ENCODE peak calls at places on chromosomes 13 and 19, in five cellular contexts. L is DND-41, E is progenitor cell of endocrine pancreas, S is endodermal cell, F is breast epithelium. D is an unnamed sample.

GRCh38 chr19:55641376-55642152 is 762 bp downstream of the ZNF580 start:
- DNase-seq in L (peak; percentile 31), E (no peak), S (no peak), F (no peak), D (peak; percentile 62)

GRCh38 chr13:112247471-112248405 is 128.4 kb upstream of the SPACA7 start:
- DNase-seq in L (no peak), E (no peak), S (peak; percentile 46), F (no peak), D (no peak)

GRCh38 chr13:75468098-75468497 is 13.9 kb downstream of the TBC1D4 start:
- DNase-seq in L (no peak), E (no peak), S (no peak), F (no peak), D (no peak)

GRCh38 chr19:16416996-16417395 is 54.8 kb downstream of the EPS15L1 start:
- DNase-seq in L (no peak), E (no peak), S (no peak), F (no peak), D (no peak)

GRCh38 chr13:28140433-28141125 is 2.2 kb downstream of the PAN3 start:
- DNase-seq in L (no peak), E (no peak), S (peak; percentile 74), F (no peak), D (no peak)

GRCh38 chr19:17005000-17005399 is 21.6 kb downstream of the CPAMD8 start:
- DNase-seq in L (no peak), E (no peak), S (peak; percentile 51), F (no peak), D (no peak)

GRCh38 chr13:67134322-67135129 is 95.6 kb downstream of the PCDH9 start:
- DNase-seq in L (peak; percentile 7), E (no peak), S (no peak), F (no peak), D (no peak)

GRCh38 chr13:111323950-111324651 is 3.7 kb downstream of the TEX29 start:
- DNase-seq in L (peak; percentile 63), E (no peak), S (peak; percentile 47), F (no peak), D (no peak)

GRCh38 chr19:1490020-1490310 is 185 bp downstream of the PCSK4 start:
- DNase-seq in L (no peak), E (no peak), S (no peak), F (no peak), D (no peak)

GRCh38 chr19:15631817-15632216 is 8.9 kb upstream of the CYP4F3 start:
- DNase-seq in L (peak; percentile 68), E (no peak), S (peak; percentile 83), F (no peak), D (no peak)

GRCh38 chr13:46146898-46147297 is 35.1 kb downstream of the LCP1 start:
- DNase-seq in L (no peak), E (no peak), S (peak; percentile 76), F (no peak), D (no peak)

GRCh38 chr19:51689751-51690358 is 3.3 kb upstream of the SPACA6 start:
- DNase-seq in L (no peak), E (peak; percentile 46), S (peak; percentile 92), F (no peak), D (peak; percentile 45)

GRCh38 chr19:7904074-7905020 is 670 bp downstream of the MAP2K7 start:
- DNase-seq in L (no peak), E (no peak), S (peak; percentile 74), F (peak; percentile 58), D (peak; percentile 88)

GRCh38 chr13:95676100-95676774 is 702 bp upstream of the DNAJC3 start:
- DNase-seq in L (peak; percentile 41), E (no peak), S (no peak), F (peak; percentile 25), D (no peak)

GRCh38 chr13:111920306-111920931 is 146.5 kb upstream of the SOX1 start:
- DNase-seq in L (no peak), E (no peak), S (peak; percentile 30), F (no peak), D (no peak)

GRCh38 chr13:108269601-108270328 is at the start of gene TNFSF13B:
- DNase-seq in L (no peak), E (peak; percentile 13), S (peak; percentile 91), F (no peak), D (peak; percentile 47)

GRCh38 chr13:110907951-110908898 is 6.6 kb downstream of the ANKRD10 start:
- DNase-seq in L (no peak), E (no peak), S (peak; percentile 82), F (peak; percentile 91), D (no peak)

GRCh38 chr13:111658150-111659100 is 338.0 kb downstream of the TEX29 start:
- DNase-seq in L (no peak), E (peak; percentile 2), S (peak; percentile 74), F (no peak), D (no peak)

GRCh38 chr19:4575978-4576933 is 16.8 kb upstream of the SEMA6B start:
- DNase-seq in L (peak; percentile 67), E (peak; percentile 74), S (peak; percentile 95), F (peak; percentile 28), D (peak; percentile 83)

GRCh38 chr13:95624020-95624419 is 20.5 kb downstream of the DZIP1 start:
- DNase-seq in L (peak; percentile 21), E (no peak), S (peak; percentile 63), F (no peak), D (peak; percentile 59)

GRCh38 chr13:70424428-70424827 is 316.2 kb upstream of the KLHL1 start:
- DNase-seq in L (no peak), E (no peak), S (peak; percentile 74), F (no peak), D (no peak)

GRCh38 chr19:3056454-3057016 is 5.8 kb downstream of the TLE5 start:
- DNase-seq in L (no peak), E (no peak), S (peak; percentile 86), F (no peak), D (no peak)

GRCh38 chr19:3977242-3978143 is 6.6 kb upstream of the DAPK3 start:
- DNase-seq in L (no peak), E (no peak), S (peak; percentile 78), F (peak; percentile 23), D (no peak)

GRCh38 chr13:31980842-31981241 is 50.7 kb upstream of the FRY start:
- DNase-seq in L (no peak), E (no peak), S (no peak), F (no peak), D (no peak)

GRCh38 chr13:101529419-101529818 is 76.9 kb downstream of the ITGBL1 start:
- DNase-seq in L (no peak), E (no peak), S (no peak), F (peak; percentile 37), D (no peak)

GRCh38 chr13:24605923-24606372 is 74.3 kb upstream of the ATP12A start:
- DNase-seq in L (peak; percentile 25), E (no peak), S (peak; percentile 72), F (no peak), D (no peak)

GRCh38 chr13:105914637-105915036 is 620.8 kb downstream of the EFNB2 start:
- DNase-seq in L (no peak), E (no peak), S (no peak), F (no peak), D (no peak)

GRCh38 chr13:108816381-108816780 is 187.0 kb downstream of the MYO16 start:
- DNase-seq in L (no peak), E (no peak), S (no peak), F (no peak), D (no peak)

GRCh38 chr13:74243637-74244526 is 109.7 kb upstream of the KLF12 start:
- DNase-seq in L (no peak), E (no peak), S (no peak), F (no peak), D (no peak)

GRCh38 chr13:99614465-99614885 is 113.2 kb downstream of the TM9SF2 start:
- DNase-seq in L (no peak), E (no peak), S (peak; percentile 75), F (peak; percentile 47), D (peak; percentile 63)
- TF ChIP-seq CTCF in L (no peak), E (peak; percentile 19), S (peak; percentile 48), F (no peak), D (peak; percentile 30)

GRCh38 chr19:35740423-35741215 is 1.6 kb downstream of the IGFLR1 start:
- DNase-seq in L (peak; percentile 98), E (peak; percentile 94), S (peak; percentile 99), F (peak; percentile 97), D (peak; percentile 98)
- TF ChIP-seq CTCF in L (peak; percentile 34), E (peak; percentile 52), S (peak; percentile 70), F (no peak), D (peak; percentile 3)

GRCh38 chr13:41649659-41650058 is 192.3 kb downstream of the RGCC start:
- DNase-seq in L (no peak), E (no peak), S (peak; percentile 62), F (no peak), D (no peak)
- TF ChIP-seq CTCF in L (peak; percentile 31), E (peak; percentile 51), S (peak; percentile 80), F (no peak), D (no peak)

DNA sequence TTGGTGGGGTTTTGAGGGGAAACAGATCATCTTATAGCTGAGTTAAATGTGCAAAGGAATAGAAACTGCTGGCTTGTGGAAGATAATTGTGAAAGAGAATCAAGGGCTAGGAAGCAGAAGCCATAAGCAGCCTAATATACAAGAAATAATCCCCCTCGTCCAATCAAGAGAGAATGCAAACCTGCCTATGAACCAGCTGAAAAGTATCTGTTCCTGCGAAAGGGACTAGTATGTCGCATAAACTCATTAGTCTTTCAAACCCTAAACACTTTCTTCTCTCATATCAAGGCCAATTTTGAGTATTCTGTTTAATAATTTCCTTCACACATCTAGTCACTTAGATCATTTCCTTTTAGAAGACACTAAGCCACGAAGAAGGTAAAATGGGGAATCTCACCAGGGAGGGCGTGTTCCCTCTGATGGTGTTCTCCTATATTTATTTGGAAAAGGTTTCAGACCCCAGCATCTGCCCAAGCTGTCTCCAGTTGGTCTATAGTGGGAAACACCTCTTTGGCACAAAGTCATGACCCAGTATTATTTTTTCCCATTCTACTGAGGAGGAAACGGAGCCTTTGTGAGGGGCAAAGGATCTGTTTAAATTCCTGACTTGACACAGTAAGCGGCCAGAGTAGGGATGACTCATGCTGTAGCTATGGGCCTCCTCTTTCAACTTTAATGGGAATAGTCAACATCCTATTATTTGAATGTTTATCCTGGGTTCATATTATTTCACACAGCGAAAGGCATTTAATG is 126.3 kb downstream of the FOXO1 start:
- DNase-seq in L (no peak), E (no peak), S (peak; percentile 75), F (no peak), D (no peak)
- TF ChIP-seq CTCF in L (no peak), E (no peak), S (no peak), F (no peak), D (no peak)

GRCh38 chr19:19550972-19551861 is 13.2 kb downstream of the CILP2 start:
- DNase-seq in L (no peak), E (no peak), S (no peak), F (no peak), D (no peak)

GRCh38 chr19:19554074-19555023 is 16.3 kb downstream of the CILP2 start:
- DNase-seq in L (peak; percentile 41), E (no peak), S (peak; percentile 91), F (no peak), D (peak; percentile 84)

GRCh38 chr19:19551862-19552192 is 13.8 kb downstream of the CILP2 start:
- DNase-seq in L (no peak), E (no peak), S (no peak), F (no peak), D (no peak)

GRCh38 chr19:19553670-19554069 is 15.6 kb downstream of the CILP2 start:
- DNase-seq in L (no peak), E (no peak), S (no peak), F (no peak), D (no peak)

GRCh38 chr19:19552811-19553210 is 14.7 kb downstream of the CILP2 start:
- DNase-seq in L (no peak), E (no peak), S (peak; percentile 92), F (no peak), D (peak; percentile 70)
- TF ChIP-seq CTCF in L (peak; percentile 54), E (peak; percentile 64), S (peak; percentile 82), F (no peak), D (peak; percentile 27)

GRCh38 chr13:91381371-91381770 is 17.1 kb upstream of the GPC5 start:
- DNase-seq in L (no peak), E (no peak), S (no peak), F (no peak), D (no peak)
- TF ChIP-seq CTCF in L (peak; percentile 38), E (peak; percentile 50), S (peak; percentile 64), F (no peak), D (no peak)

D was measured in GM20000.